ENCODE peak calls at places on chromosomes 3 and 15, in four cellular contexts. M is CD4-positive, CD25-positive, alpha-beta regulatory T cell; L is amygdala; F is NCI-H1417. Y is an unnamed sample.

GRCh38 chr3:100256724-100257123 is 4.1 kb upstream of the TBC1D23 start:
- DNase-seq in L (no peak), M (no peak), F (no peak), Y (no peak)

GRCh38 chr15:55774113-55774970 is 31.4 kb upstream of the PRTG start:
- DNase-seq in F (peak), M (peak), L (no peak), Y (peak)

GRCh38 chr3:141940204-141940776 is 63.8 kb downstream of the ATP1B3 start:
- DNase-seq in M (no peak), F (peak), L (peak), Y (no peak)

GRCh38 chr3:121152573-121152972 is 244.6 kb downstream of the STXBP5L start:
- DNase-seq in M (no peak), L (no peak), F (peak), Y (no peak)

GRCh38 chr3:14369675-14370669 is 32.4 kb upstream of the SLC6A6 start:
- DNase-seq in F (peak), L (no peak), M (no peak), Y (no peak)

GRCh38 chr3:189340680-189341460 is 169.1 kb downstream of the TPRG1 start:
- DNase-seq in L (no peak), F (peak), M (no peak), Y (no peak)

GRCh38 chr3:123026551-123027291 is 842 bp downstream of the SEMA5B start:
- DNase-seq in L (no peak), F (peak), M (no peak), Y (peak)

GRCh38 chr15:70379938-70380337 is 282.2 kb upstream of the TLE3 start:
- DNase-seq in M (no peak), L (no peak), F (no peak), Y (no peak)

GRCh38 chr3:45730409-45731154 is 41.4 kb downstream of the SACM1L start:
- DNase-seq in F (no peak), M (no peak), L (no peak), Y (no peak)

GRCh38 chr3:126347543-126348161 is 9.6 kb downstream of the KLF15 start:
- DNase-seq in L (no peak), F (no peak), M (no peak), Y (no peak)

GRCh38 chr15:57343526-57343925 is 32.8 kb upstream of the CGNL1 start:
- DNase-seq in F (no peak), L (no peak), M (no peak), Y (no peak)

GRCh38 chr3:39193391-39193790 is 996 bp upstream of the XIRP1 start:
- DNase-seq in F (no peak), L (no peak), M (no peak), Y (no peak)

GRCh38 chr15:67884514-67885225 is 44.8 kb upstream of the RNU6-1 start:
- DNase-seq in F (peak), M (peak), L (peak), Y (no peak)

GRCh38 chr3:10766049-10766705 is 49.9 kb upstream of the SLC6A11 start:
- DNase-seq in M (no peak), L (no peak), F (no peak), Y (no peak)

GRCh38 chr3:136021798-136022197 is 56.3 kb downstream of the PPP2R3A start:
- DNase-seq in M (no peak), L (no peak), F (no peak), Y (no peak)

GRCh38 chr15:35738370-35738769 is 192.4 kb upstream of the DPH6 start:
- DNase-seq in F (no peak), M (no peak), L (no peak), Y (no peak)

GRCh38 chr3:143951351-143951971 is 20.2 kb upstream of the DIPK2A start:
- DNase-seq in M (peak), F (peak), L (no peak), Y (peak)

GRCh38 chr3:16300282-16300681 is 35.3 kb downstream of the OXNAD1 start:
- DNase-seq in F (no peak), M (no peak), L (no peak), Y (no peak)

GRCh38 chr15:58669108-58669507 is 80.4 kb downstream of the ADAM10 start:
- DNase-seq in L (no peak), M (no peak), F (peak), Y (no peak)

GRCh38 chr3:80733522-80734176 is 965.9 kb upstream of the ROBO1 start:
- DNase-seq in M (no peak), L (no peak), F (no peak), Y (no peak)

GRCh38 chr15:88574646-88575045 is 28.2 kb upstream of the DET1 start:
- DNase-seq in L (no peak), M (no peak), F (peak), Y (no peak)

GRCh38 chr3:188749010-188749617 is 422.7 kb upstream of the TPRG1 start:
- DNase-seq in L (no peak), M (peak), F (peak), Y (peak)

GRCh38 chr15:40500584-40501330 is 30.0 kb downstream of the CHST14 start:
- DNase-seq in M (no peak), L (no peak), F (no peak), Y (no peak)

GRCh38 chr3:169264711-169265110 is 398.8 kb downstream of the MECOM start:
- DNase-seq in L (no peak), F (peak), M (no peak), Y (no peak)

GRCh38 chr15:58639992-58640391 is 109.5 kb downstream of the ADAM10 start:
- DNase-seq in M (no peak), L (no peak), F (no peak), Y (no peak)

GRCh38 chr3:88084006-88084597 is 25.0 kb downstream of the ZNF654 start:
- DNase-seq in F (no peak), M (no peak), L (no peak), Y (no peak)

GRCh38 chr3:122784436-122784835 is 9.2 kb downstream of the HSPBAP1 start:
- DNase-seq in M (no peak), L (no peak), F (no peak), Y (no peak)

GRCh38 chr3:184481924-184482671 is 79.5 kb upstream of the EPHB3 start:
- DNase-seq in M (no peak), L (no peak), F (no peak), Y (no peak)

GRCh38 chr3:60636846-60637245 is 614.4 kb downstream of the FHIT start:
- DNase-seq in L (no peak), F (no peak), M (no peak), Y (no peak)

GRCh38 chr3:127172670-127173515 is 20.0 kb upstream of the PRR23E start:
- DNase-seq in L (no peak), M (no peak), F (peak), Y (peak)

GRCh38 chr3:166489826-166490225 is 652.6 kb upstream of the BCHE start:
- DNase-seq in F (no peak), L (no peak), M (no peak), Y (no peak)

GRCh38 chr15:68484220-68484619 is 52.3 kb upstream of the ITGA11 start:
- DNase-seq in M (no peak), L (no peak), F (no peak), Y (no peak)

GRCh38 chr3:143173242-143173641 is 53.7 kb downstream of the CHST2 start:
- DNase-seq in M (no peak), L (no peak), F (no peak), Y (no peak)

GRCh38 chr15:47773163-47773562 is 55.9 kb downstream of the SEMA6D start:
- DNase-seq in F (no peak), L (no peak), M (no peak), Y (no peak)

GRCh38 chr3:193377591-193377990 is 962 bp downstream of the ATP13A5 start:
- DNase-seq in M (no peak), L (no peak), F (no peak), Y (no peak)

GRCh38 chr3:133206921-133207320 is 168.7 kb downstream of the TMEM108 start:
- DNase-seq in F (no peak), L (no peak), M (no peak), Y (no peak)

GRCh38 chr15:39415634-39416033 is 165.2 kb upstream of the THBS1 start:
- DNase-seq in M (no peak), F (no peak), L (no peak), Y (no peak)